ENCODE peak calls at places on chromosome 21, in five cellular contexts. J is EL, I is A172, L is left cardiac atrium, Y is Panc1. P is an unnamed sample.

GRCh38 chr21:26136686-26137085 is 33.9 kb downstream of the APP start:
- DNase-seq in J (no peak), I (no peak), L (no peak), Y (no peak), P (no peak)

GRCh38 chr21:42807938-42808613 is 71.3 kb downstream of the WDR4 start:
- DNase-seq in J (no peak), I (no peak), L (no peak), Y (no peak), P (no peak)

GRCh38 chr21:33976082-33976979 is 60.7 kb upstream of the ATP5PO start:
- DNase-seq in J (peak), I (peak), L (peak), Y (peak), P (no peak)

GRCh38 chr21:46122241-46122671 is 24.3 kb downstream of the COL6A2 start:
- DNase-seq in J (peak), I (peak), L (peak), Y (no peak), P (no peak)

GRCh38 chr21:39581414-39581813 is 31.3 kb upstream of the B3GALT5 start:
- DNase-seq in J (no peak), I (no peak), L (no peak), Y (no peak), P (no peak)

GRCh38 chr21:45551316-45551715 is 9.1 kb upstream of the SLC19A1 start:
- DNase-seq in J (peak), I (peak), L (no peak), Y (peak), P (no peak)

GRCh38 chr21:44532165-44532564 is 7.8 kb downstream of the KRTAP10-1 start:
- DNase-seq in J (no peak), I (no peak), L (no peak), Y (no peak), P (no peak)

GRCh38 chr21:27677547-27677946 is 710.7 kb upstream of the ADAMTS5 start:
- DNase-seq in J (peak), I (no peak), L (no peak), Y (no peak), P (no peak)

GRCh38 chr21:31900121-31900895 is 27.5 kb downstream of the HUNK start:
- DNase-seq in J (no peak), I (no peak), L (no peak), Y (no peak), P (no peak)

GRCh38 chr21:39373634-39374033 is 24.7 kb upstream of the HMGN1 start:
- DNase-seq in J (peak), I (peak), L (no peak), Y (no peak), P (peak)

GRCh38 chr21:43345746-43346409 is 81.1 kb downstream of the SIK1 start:
- DNase-seq in J (peak), I (peak), L (no peak), Y (no peak), P (no peak)

GRCh38 chr21:34243562-34243961 is 120.2 kb upstream of the KCNE2 start:
- DNase-seq in J (peak), I (no peak), L (no peak), Y (peak), P (peak)

GRCh38 chr21:46211786-46212720 is 16.5 kb downstream of the LSS start:
- DNase-seq in J (no peak), I (no peak), L (peak), Y (no peak), P (no peak)

GRCh38 chr21:33040215-33040614 is 14.5 kb downstream of the OLIG2 start:
- DNase-seq in J (no peak), I (no peak), L (no peak), Y (no peak), P (no peak)

GRCh38 chr21:45407629-45408247 is 2.8 kb downstream of the COL18A1 start:
- DNase-seq in J (no peak), I (no peak), L (peak), Y (no peak), P (no peak)

P was measured in NCI-H1694.